ENCODE peak calls at places on chromosome 2, in seven cellular contexts. One of them, this sample, is unnamed.
A peak's percentile ranks its signal among the peaks of the same experiment; 100 is the strongest.

GRCh38 chr2:112795720-112796119 is 11.4 kb upstream of the IL1A start:
- DNase-seq in HL-60: no peak
- DNase-seq in mesenchymal stem cell: no peak
- DNase-seq in esophagus muscularis mucosa: no peak
- DNase-seq in Calu3: peak; percentile 79
- DNase-seq in occipital lobe: no peak
- DNase-seq in kidney tubule cell: peak; percentile 68
- DNase-seq in this sample: peak; percentile 8

GRCh38 chr2:183179156-183179555 is 54.9 kb downstream of the NUP35 start:
- DNase-seq in kidney tubule cell: peak; percentile 85
- DNase-seq in esophagus muscularis mucosa: no peak
- DNase-seq in mesenchymal stem cell: no peak
- DNase-seq in Calu3: no peak
- DNase-seq in HL-60: no peak
- DNase-seq in occipital lobe: no peak
- DNase-seq in this sample: no peak

GRCh38 chr2:226410212-226410611 is 389.4 kb downstream of the IRS1 start:
- DNase-seq in esophagus muscularis mucosa: no peak
- DNase-seq in occipital lobe: no peak
- DNase-seq in Calu3: no peak
- DNase-seq in mesenchymal stem cell: no peak
- DNase-seq in kidney tubule cell: no peak
- DNase-seq in HL-60: no peak
- DNase-seq in this sample: no peak

GRCh38 chr2:68074050-68074449 is 11.2 kb upstream of the C1D start:
- DNase-seq in esophagus muscularis mucosa: no peak
- DNase-seq in Calu3: no peak
- DNase-seq in occipital lobe: no peak
- DNase-seq in kidney tubule cell: no peak
- DNase-seq in HL-60: no peak
- DNase-seq in mesenchymal stem cell: no peak
- DNase-seq in this sample: no peak

GRCh38 chr2:141496805-141497204 is 634.0 kb downstream of the LRP1B start:
- DNase-seq in Calu3: no peak
- DNase-seq in kidney tubule cell: no peak
- DNase-seq in HL-60: peak; percentile 13
- DNase-seq in esophagus muscularis mucosa: no peak
- DNase-seq in occipital lobe: no peak
- DNase-seq in mesenchymal stem cell: peak; percentile 13
- DNase-seq in this sample: no peak

GRCh38 chr2:226691265-226691664 is 108.4 kb downstream of the IRS1 start:
- DNase-seq in esophagus muscularis mucosa: no peak
- DNase-seq in Calu3: no peak
- DNase-seq in HL-60: no peak
- DNase-seq in mesenchymal stem cell: peak; percentile 17
- DNase-seq in occipital lobe: no peak
- DNase-seq in kidney tubule cell: peak; percentile 75
- DNase-seq in this sample: no peak

GRCh38 chr2:98458207-98458606 is 13.5 kb downstream of the INPP4A start:
- DNase-seq in esophagus muscularis mucosa: no peak
- DNase-seq in mesenchymal stem cell: peak; percentile 45
- DNase-seq in occipital lobe: no peak
- DNase-seq in Calu3: no peak
- DNase-seq in kidney tubule cell: peak; percentile 45
- DNase-seq in HL-60: no peak
- DNase-seq in this sample: no peak

GRCh38 chr2:60329225-60329624 is 224.2 kb downstream of the BCL11A start:
- DNase-seq in HL-60: no peak
- DNase-seq in Calu3: no peak
- DNase-seq in kidney tubule cell: no peak
- DNase-seq in occipital lobe: no peak
- DNase-seq in mesenchymal stem cell: no peak
- DNase-seq in esophagus muscularis mucosa: no peak
- DNase-seq in this sample: no peak

GRCh38 chr2:157256621-157257020 is 884 bp upstream of the GALNT5 start:
- DNase-seq in esophagus muscularis mucosa: no peak
- DNase-seq in occipital lobe: no peak
- DNase-seq in Calu3: no peak
- DNase-seq in mesenchymal stem cell: no peak
- DNase-seq in kidney tubule cell: peak; percentile 9
- DNase-seq in HL-60: no peak
- DNase-seq in this sample: no peak

GRCh38 chr2:103788875-103789715 is 1027.3 kb downstream of the TMEM182 start:
- DNase-seq in HL-60: no peak
- DNase-seq in esophagus muscularis mucosa: no peak
- DNase-seq in mesenchymal stem cell: peak; percentile 7
- DNase-seq in kidney tubule cell: peak; percentile 91
- DNase-seq in Calu3: peak; percentile 71
- DNase-seq in occipital lobe: peak; percentile 33
- DNase-seq in this sample: no peak

GRCh38 chr2:201643216-201643651 is at the start of gene TMEM237:
- DNase-seq in occipital lobe: peak; percentile 58
- DNase-seq in HL-60: no peak
- DNase-seq in mesenchymal stem cell: no peak
- DNase-seq in esophagus muscularis mucosa: no peak
- DNase-seq in kidney tubule cell: peak; percentile 43
- DNase-seq in Calu3: peak; percentile 50
- DNase-seq in this sample: peak; percentile 73

GRCh38 chr2:120605231-120605935 is 130.3 kb upstream of the GLI2 start:
- DNase-seq in kidney tubule cell: peak; percentile 39
- DNase-seq in HL-60: peak; percentile 75
- DNase-seq in esophagus muscularis mucosa: no peak
- DNase-seq in occipital lobe: no peak
- DNase-seq in mesenchymal stem cell: no peak
- DNase-seq in Calu3: no peak
- DNase-seq in this sample: no peak

GRCh38 chr2:67268806-67269205 is 128.3 kb upstream of the ETAA1 start:
- DNase-seq in mesenchymal stem cell: no peak
- DNase-seq in Calu3: no peak
- DNase-seq in esophagus muscularis mucosa: no peak
- DNase-seq in kidney tubule cell: peak; percentile 73
- DNase-seq in occipital lobe: no peak
- DNase-seq in HL-60: no peak
- DNase-seq in this sample: no peak

GRCh38 chr2:235740821-235741220 is 247.0 kb downstream of the AGAP1 start:
- DNase-seq in occipital lobe: no peak
- DNase-seq in HL-60: no peak
- DNase-seq in kidney tubule cell: peak; percentile 26
- DNase-seq in Calu3: peak; percentile 69
- DNase-seq in mesenchymal stem cell: no peak
- DNase-seq in esophagus muscularis mucosa: no peak
- DNase-seq in this sample: no peak

GRCh38 chr2:218230882-218231281 is 13.9 kb downstream of the ARPC2 start:
- DNase-seq in esophagus muscularis mucosa: no peak
- DNase-seq in kidney tubule cell: peak; percentile 99
- DNase-seq in Calu3: peak; percentile 76
- DNase-seq in HL-60: no peak
- DNase-seq in occipital lobe: no peak
- DNase-seq in mesenchymal stem cell: peak; percentile 64
- DNase-seq in this sample: no peak

GRCh38 chr2:41955641-41956040 is 92.2 kb upstream of the PKDCC start:
- DNase-seq in occipital lobe: no peak
- DNase-seq in kidney tubule cell: no peak
- DNase-seq in HL-60: no peak
- DNase-seq in esophagus muscularis mucosa: no peak
- DNase-seq in Calu3: no peak
- DNase-seq in mesenchymal stem cell: no peak
- DNase-seq in this sample: peak; percentile 7

GRCh38 chr2:71552861-71553301 is 99.5 kb downstream of the DYSF start:
- DNase-seq in kidney tubule cell: no peak
- DNase-seq in occipital lobe: no peak
- DNase-seq in Calu3: no peak
- DNase-seq in esophagus muscularis mucosa: no peak
- DNase-seq in HL-60: no peak
- DNase-seq in mesenchymal stem cell: no peak
- DNase-seq in this sample: no peak